ENCODE peak calls at places on chromosomes 6 and 20, in nine cellular contexts. E, P, J, K, B, F, I, X and Q are unnamed samples.

GRCh38 chr6:169846286-169847056 is 95.0 kb downstream of the ERMARD start:
- DNase-seq in J (no peak), P (no peak), X (no peak), I (no peak), B (no peak), K (no peak), E (no peak), F (peak), Q (no peak)

GRCh38 chr6:17268114-17268513 is 13.0 kb upstream of the RBM24 start:
- DNase-seq in F (no peak), E (no peak), B (no peak), I (no peak), K (no peak), P (no peak), J (no peak), X (no peak), Q (no peak)

GRCh38 chr6:136117081-136117480 is 133.0 kb downstream of the MTFR2 start:
- DNase-seq in E (no peak), J (no peak), P (no peak), X (no peak), B (no peak), F (no peak), I (no peak), K (no peak), Q (no peak)

GRCh38 chr20:50192364-50193168 is 1.9 kb downstream of the CEBPB start:
- DNase-seq in P (peak), F (peak), J (peak), E (peak), X (no peak), K (peak), I (peak), B (peak), Q (peak)

GRCh38 chr6:17281497-17282481 is 628 bp downstream of the RBM24 start:
- DNase-seq in F (peak), E (peak), K (peak), P (peak), I (peak), X (no peak), B (no peak), J (no peak), Q (no peak)

GRCh38 chr20:64108731-64109389 is 1.5 kb upstream of the NPBWR2 start:
- DNase-seq in F (no peak), I (no peak), K (no peak), X (no peak), P (no peak), E (no peak), J (no peak), B (no peak), Q (no peak)

GRCh38 chr20:50471231-50471630 is 39.0 kb upstream of the PTPN1 start:
- DNase-seq in P (no peak), I (no peak), J (no peak), X (no peak), F (no peak), B (no peak), E (no peak), K (no peak), Q (no peak)

GRCh38 chr20:56689852-56690485 is 60.9 kb downstream of the TFAP2C start:
- DNase-seq in P (no peak), K (no peak), F (no peak), I (no peak), E (no peak), J (no peak), B (no peak), X (no peak), Q (no peak)

GRCh38 chr20:33438481-33438880 is 5.1 kb downstream of the SNTA1 start:
- DNase-seq in J (no peak), B (no peak), E (no peak), K (no peak), F (no peak), I (no peak), X (no peak), P (no peak), Q (no peak)

GRCh38 chr6:78700997-78701396 is 166.4 kb upstream of the IRAK1BP1 start:
- DNase-seq in P (no peak), J (no peak), B (no peak), K (no peak), E (no peak), I (peak), F (no peak), X (no peak), Q (no peak)

GRCh38 chr6:26163733-26164505 is 76.7 kb downstream of the HFE start:
- DNase-seq in F (no peak), X (no peak), P (no peak), J (no peak), B (no peak), I (no peak), K (no peak), E (no peak), Q (no peak)